ENCODE peak calls at places on chromosomes 5 and 9, in eight cellular contexts. H, O, P, B, V, M, I and Z are unnamed samples.

GRCh38 chr9:124215551-124215910 is 42.2 kb upstream of the NEK6 start:
- DNase-seq in H (peak; percentile 29), O (no peak), P (peak; percentile 76), B (no peak), V (no peak), M (no peak), I (no peak), Z (no peak)

GRCh38 chr9:69945671-69946141 is 97.9 kb upstream of the MAMDC2 start:
- DNase-seq in H (peak; percentile 78), O (no peak), P (no peak), B (no peak), V (no peak), M (peak; percentile 25), I (no peak), Z (no peak)

GRCh38 chr5:14357861-14358260 is 214.7 kb downstream of the TRIO start:
- DNase-seq in H (no peak), O (no peak), P (no peak), B (no peak), V (no peak), M (no peak), I (no peak), Z (no peak)

GRCh38 chr9:126519660-126520425 is 93.9 kb upstream of the LMX1B start:
- DNase-seq in H (peak; percentile 52), O (no peak), P (peak; percentile 72), B (no peak), V (no peak), M (no peak), I (no peak), Z (no peak)

GRCh38 chr5:177317959-177318377 is 6.3 kb upstream of the MXD3 start:
- DNase-seq in H (peak; percentile 82), O (peak; percentile 65), P (peak; percentile 88), B (peak; percentile 65), V (peak; percentile 80), M (peak; percentile 84), I (no peak), Z (peak; percentile 75)

GRCh38 chr5:73160239-73160671 is 12.7 kb upstream of the TMEM174 start:
- DNase-seq in H (no peak), O (no peak), P (no peak), B (no peak), V (no peak), M (no peak), I (no peak), Z (no peak)

GRCh38 chr5:77428033-77428432 is 64.1 kb downstream of the WDR41 start:
- DNase-seq in H (no peak), O (no peak), P (no peak), B (no peak), V (no peak), M (no peak), I (no peak), Z (no peak)

GRCh38 chr5:96652769-96653455 is 9.3 kb upstream of the CAST start:
- DNase-seq in H (no peak), O (no peak), P (no peak), B (no peak), V (no peak), M (no peak), I (no peak), Z (no peak)

GRCh38 chr9:23088932-23089364 is 642.3 kb downstream of the DMRTA1 start:
- DNase-seq in H (no peak), O (no peak), P (peak; percentile 70), B (no peak), V (peak; percentile 6), M (no peak), I (no peak), Z (no peak)

GRCh38 chr5:34415559-34416198 is 240.4 kb upstream of the RAI14 start:
- DNase-seq in H (no peak), O (no peak), P (no peak), B (no peak), V (no peak), M (no peak), I (no peak), Z (no peak)

GRCh38 chr9:110828148-110828730 is 159.6 kb downstream of the MUSK start:
- DNase-seq in H (peak; percentile 81), O (no peak), P (no peak), B (no peak), V (no peak), M (no peak), I (no peak), Z (no peak)

GRCh38 chr9:98010450-98010849 is 27.3 kb downstream of the ANP32B start:
- DNase-seq in H (no peak), O (peak; percentile 38), P (no peak), B (no peak), V (no peak), M (peak; percentile 51), I (no peak), Z (no peak)

GRCh38 chr5:110054240-110054639 is 364.5 kb downstream of the MAN2A1 start:
- DNase-seq in H (peak; percentile 66), O (peak; percentile 17), P (no peak), B (no peak), V (peak; percentile 8), M (peak; percentile 27), I (no peak), Z (peak; percentile 58)

GRCh38 chr5:54514841-54515432 is 2.6 kb upstream of the SNX18 start:
- DNase-seq in H (no peak), O (no peak), P (no peak), B (no peak), V (no peak), M (no peak), I (no peak), Z (no peak)

GRCh38 chr9:131640438-131641181 is 95.3 kb downstream of the PRRT1B start:
- DNase-seq in H (peak; percentile 67), O (no peak), P (no peak), B (no peak), V (no peak), M (no peak), I (no peak), Z (no peak)

GRCh38 chr9:134618823-134619454 is 22.7 kb upstream of the COL5A1 start:
- DNase-seq in H (no peak), O (no peak), P (peak; percentile 16), B (no peak), V (no peak), M (no peak), I (peak; percentile 65), Z (no peak)

GRCh38 chr9:131178382-131178781 is 53.0 kb downstream of the NUP214 start:
- DNase-seq in H (peak; percentile 70), O (peak; percentile 100), P (peak; percentile 91), B (peak; percentile 43), V (peak; percentile 46), M (peak; percentile 68), I (no peak), Z (no peak)

GRCh38 chr5:7420506-7421280 is 24.8 kb downstream of the ADCY2 start:
- DNase-seq in H (no peak), O (no peak), P (no peak), B (no peak), V (no peak), M (no peak), I (no peak), Z (no peak)

GRCh38 chr5:172035039-172035438 is 28.6 kb upstream of the FBXW11 start:
- DNase-seq in H (no peak), O (no peak), P (peak; percentile 4), B (no peak), V (no peak), M (no peak), I (no peak), Z (no peak)

GRCh38 chr5:18553269-18553668 is 919.0 kb downstream of the TAF11L14 start:
- DNase-seq in H (no peak), O (no peak), P (no peak), B (peak; percentile 58), V (no peak), M (no peak), I (no peak), Z (no peak)
- H3K27ac ChIP-seq in H (no peak overlapping the region), O (no peak overlapping the region), P (no peak overlapping the region), B (no peak overlapping the region), V (no peak overlapping the region), M (no peak overlapping the region), I (no peak overlapping the region), Z (no peak overlapping the region)

DNA sequence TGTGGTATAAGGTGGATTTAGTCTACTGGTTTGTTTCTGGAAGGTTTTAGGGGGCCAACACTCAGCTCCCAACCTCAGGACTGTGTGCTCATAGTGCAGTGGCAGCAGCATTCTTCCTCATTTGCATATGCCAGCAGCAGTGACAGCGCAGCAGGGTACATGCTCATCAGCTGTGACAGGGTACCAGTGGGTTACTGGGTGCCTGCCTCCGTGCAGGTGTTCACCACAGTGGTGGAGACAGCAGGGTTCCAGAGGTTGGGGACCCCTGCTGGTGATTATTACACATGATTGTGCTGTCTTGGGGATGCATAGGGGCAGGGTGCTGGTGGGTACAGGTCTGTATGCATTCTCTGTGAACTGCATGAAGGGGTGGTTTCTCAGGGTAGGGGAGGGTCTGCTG is 45.5 kb upstream of the IFNE start:
- DNase-seq in H (no peak), O (no peak), P (peak; percentile 71), B (no peak), V (no peak), M (no peak), I (no peak), Z (no peak)
- H3K9me3 ChIP-seq in H (no peaks in the 10 kb centered on the region), O (no peaks in the 10 kb centered on the region), P (no peaks in the 10 kb centered on the region), B (no peaks in the 10 kb centered on the region), V (no peaks in the 10 kb centered on the region), M (no peaks in the 10 kb centered on the region), I (no peaks in the 10 kb centered on the region), Z (peaks cover 6% of the 10 kb centered on the region)

DNA sequence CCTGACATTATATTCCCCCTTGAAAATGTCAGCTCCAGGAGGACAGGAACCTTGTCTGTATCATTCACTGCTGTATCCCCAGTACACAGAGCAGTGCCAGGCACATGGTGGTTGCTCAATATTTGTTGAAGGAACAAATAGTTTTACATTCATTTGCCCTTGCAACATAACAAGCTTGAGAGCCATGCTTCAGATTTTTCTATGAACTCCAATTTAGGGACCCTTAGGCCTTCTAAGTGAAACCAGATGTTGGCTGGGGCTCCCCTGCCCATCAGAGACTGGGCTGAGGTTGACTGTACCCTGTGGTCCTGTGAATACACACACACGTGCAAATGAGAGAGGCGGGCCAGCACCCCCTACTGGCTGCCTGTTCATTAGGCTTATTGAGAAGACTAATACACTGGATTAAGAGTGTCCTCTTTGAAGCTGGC is 214.9 kb upstream of the WWC1 start:
- DNase-seq in H (peak; percentile 74), O (no peak), P (no peak), B (no peak), V (peak; percentile 61), M (no peak), I (no peak), Z (no peak)
- TF ChIP-seq POLR2AphosphoS5 in H (peak; percentile 73), O (no peak), P (no peak), B (no peak), V (peak; percentile 86), M (no peak), I (no peak), Z (no peak)

GRCh38 chr5:51832934-51833470 is 449.8 kb downstream of the ISL1 start:
- DNase-seq in H (no peak), O (no peak), P (no peak), B (no peak), V (no peak), M (no peak), I (no peak), Z (no peak)

GRCh38 chr5:51829691-51830090 is 446.4 kb downstream of the ISL1 start:
- DNase-seq in H (no peak), O (no peak), P (no peak), B (no peak), V (no peak), M (no peak), I (no peak), Z (no peak)

DNA sequence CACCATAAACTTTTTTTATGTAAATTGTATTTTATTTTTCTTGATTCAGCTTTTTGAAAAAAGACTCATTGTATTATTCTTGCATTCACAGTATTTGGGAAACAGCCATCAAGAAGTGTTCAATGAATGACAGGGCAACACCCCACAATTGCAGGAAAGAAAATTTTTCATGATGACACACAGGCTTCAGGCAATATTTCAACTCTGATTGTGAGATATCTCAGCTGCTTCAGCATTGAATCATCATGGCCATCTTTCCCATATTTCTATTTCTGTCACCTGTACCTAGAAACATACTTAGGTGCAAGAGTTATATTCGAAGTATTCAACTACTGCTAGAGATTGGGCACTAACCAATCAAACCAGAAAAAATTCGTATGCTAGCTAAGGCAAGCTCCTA is 446.0 kb downstream of the ISL1 start:
- DNase-seq in H (no peak), O (no peak), P (no peak), B (no peak), V (no peak), M (no peak), I (no peak), Z (no peak)
- H3K27ac ChIP-seq in H (no peak overlapping the region), O (no peak overlapping the region), P (no peak overlapping the region), B (no peak overlapping the region), V (no peak overlapping the region), M (no peak overlapping the region), I (no peak overlapping the region), Z (no peak overlapping the region)